ENCODE peak calls at places on chromosomes 3 and 15, in four cellular contexts. X is adrenal gland, L is HepG2, F is transverse colon. A is an unnamed sample. For H3K4me1, the result is how much of the 10 kb centered on the place peaks cover.

GRCh38 chr15:101451192-101451799 is 38.2 kb downstream of the PCSK6 start:
- DNase-seq in L (no peak), X (peak), F (no peak), A (no peak)

GRCh38 chr15:94439158-94439557 is 207.8 kb downstream of the MCTP2 start:
- DNase-seq in X (no peak), F (no peak), L (no peak), A (no peak)

GRCh38 chr15:66007663-66008262 is 138.5 kb downstream of the RAB11A start:
- DNase-seq in L (no peak), F (no peak), X (no peak), A (no peak)

GRCh38 chr3:103136621-103137020 is 701.8 kb downstream of the ZPLD1 start:
- DNase-seq in X (no peak), L (no peak), F (no peak), A (no peak)

GRCh38 chr15:37058316-37058985 is 41.9 kb downstream of the MEIS2 start:
- DNase-seq in X (no peak), L (peak), F (no peak), A (no peak)

GRCh38 chr3:42886294-42886822 is 10.7 kb upstream of the CYP8B1 start:
- DNase-seq in L (no peak), X (no peak), F (no peak), A (no peak)

GRCh38 chr3:59872121-59872520 is 822.3 kb upstream of the CFAP20DC start:
- DNase-seq in X (no peak), L (no peak), F (no peak), A (no peak)

GRCh38 chr3:197606468-197606867 is 50.7 kb upstream of the BDH1 start:
- DNase-seq in L (no peak), F (no peak), X (no peak), A (no peak)

GRCh38 chr15:70508561-70509281 is 254.6 kb downstream of the UACA start:
- DNase-seq in L (peak), F (no peak), X (peak), A (no peak)

GRCh38 chr3:155228636-155229035 is 64.8 kb downstream of the STRIT1 start:
- DNase-seq in L (no peak), X (no peak), F (no peak), A (no peak)

GRCh38 chr3:52831500-52832301 is 1.2 kb upstream of the ITIH4 start:
- DNase-seq in F (peak), L (peak), X (peak), A (no peak)

GRCh38 chr3:172859035-172859434 is 108.5 kb downstream of the ECT2 start:
- DNase-seq in L (no peak), F (no peak), X (no peak), A (no peak)

GRCh38 chr3:57015350-57015729 is 45.1 kb upstream of the SPATA12 start:
- DNase-seq in L (no peak), F (no peak), X (no peak), A (no peak)

GRCh38 chr3:196694202-196694638 is 17.8 kb downstream of the CEP19 start:
- DNase-seq in X (no peak), L (no peak), F (no peak), A (no peak)

GRCh38 chr15:29636140-29636539 is 186.1 kb downstream of the TJP1 start:
- DNase-seq in L (peak), F (peak), X (no peak), A (peak)

GRCh38 chr15:58038426-58039106 is 26.9 kb downstream of the ALDH1A2 start:
- DNase-seq in L (no peak), F (peak), X (no peak), A (no peak)

GRCh38 chr3:188348445-188349244 is 194.7 kb downstream of the LPP start:
- DNase-seq in F (peak), L (peak), X (peak), A (no peak)

GRCh38 chr3:141273700-141274410 is 42.2 kb downstream of the PXYLP1 start:
- DNase-seq in F (no peak), X (no peak), L (no peak), A (no peak)

DNA sequence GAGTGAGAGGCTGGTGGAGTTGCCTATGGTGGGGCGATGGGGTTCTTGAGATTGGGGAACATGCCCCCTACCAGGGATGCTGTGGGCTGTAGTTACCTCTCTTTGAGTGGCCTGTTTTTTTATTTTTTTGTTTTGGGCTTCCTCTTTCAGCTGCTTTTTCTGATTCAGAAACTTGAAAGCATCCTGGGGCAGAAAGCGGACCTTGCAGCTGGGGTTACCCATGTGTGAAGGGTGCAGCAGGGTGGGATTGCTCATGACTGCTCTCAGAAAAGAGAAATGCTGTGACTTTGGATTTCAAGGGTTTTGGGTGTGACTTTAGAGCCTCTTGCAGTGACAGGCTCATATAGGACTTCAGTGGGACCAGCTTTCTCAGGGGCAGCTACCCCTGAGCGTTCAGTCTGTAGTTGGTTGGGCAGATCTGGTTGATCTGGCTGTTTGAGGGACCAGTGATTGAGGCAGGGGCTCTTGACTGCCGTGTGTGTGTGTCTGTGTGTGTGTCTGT is 1.8 kb downstream of the LIMD1 start:
- DNase-seq in F (peak), L (no peak), X (no peak), A (no peak)
- H3K4me3 ChIP-seq in F (peak), L (peak), X (no peak), A (peak)

DNA sequence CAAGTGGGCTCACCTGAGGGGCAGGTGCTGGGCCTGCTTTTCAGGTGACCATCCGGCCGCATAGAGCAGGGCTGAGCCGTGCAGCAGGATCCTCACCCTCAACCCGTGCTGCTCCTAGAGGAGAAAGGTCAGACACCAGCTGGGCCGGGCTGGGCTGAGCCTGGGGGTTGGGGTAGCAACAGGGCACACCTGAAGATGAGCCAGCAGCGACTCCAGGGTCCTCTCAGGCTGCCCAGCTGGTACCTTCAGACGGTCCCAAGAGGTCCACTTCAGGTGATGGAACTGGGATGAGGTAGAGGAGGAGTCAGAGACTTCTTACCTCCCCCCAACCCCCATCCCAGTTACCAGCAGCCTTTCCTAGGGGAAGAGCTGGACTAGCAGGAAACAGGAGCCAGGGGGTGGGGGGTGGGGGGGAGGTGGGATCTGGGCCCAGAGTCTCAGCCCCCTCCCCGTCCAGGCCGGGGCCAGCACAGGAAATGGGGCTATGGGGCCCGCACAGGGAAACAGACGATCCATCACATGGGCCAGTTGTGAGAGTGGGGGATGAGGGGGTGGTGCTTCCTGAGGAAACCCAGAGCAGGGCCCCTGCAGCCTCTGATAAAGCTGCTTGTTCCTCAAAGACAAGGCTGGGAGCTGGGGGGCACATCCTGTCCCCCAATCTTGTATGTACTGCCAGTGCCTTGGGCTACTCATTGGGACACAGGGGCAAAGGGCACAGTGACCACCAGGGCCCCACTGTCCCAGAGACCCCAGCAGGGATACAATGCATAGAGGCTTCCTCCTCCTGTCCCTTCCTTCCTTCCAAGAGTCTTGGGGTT is 3.0 kb downstream of the INKA1 start:
- DNase-seq in L (no peak), X (peak), F (peak), A (peak)
- TF ChIP-seq POLR2A in L (no peak), X (no peak), F (no peak), A (no peak)

DNA sequence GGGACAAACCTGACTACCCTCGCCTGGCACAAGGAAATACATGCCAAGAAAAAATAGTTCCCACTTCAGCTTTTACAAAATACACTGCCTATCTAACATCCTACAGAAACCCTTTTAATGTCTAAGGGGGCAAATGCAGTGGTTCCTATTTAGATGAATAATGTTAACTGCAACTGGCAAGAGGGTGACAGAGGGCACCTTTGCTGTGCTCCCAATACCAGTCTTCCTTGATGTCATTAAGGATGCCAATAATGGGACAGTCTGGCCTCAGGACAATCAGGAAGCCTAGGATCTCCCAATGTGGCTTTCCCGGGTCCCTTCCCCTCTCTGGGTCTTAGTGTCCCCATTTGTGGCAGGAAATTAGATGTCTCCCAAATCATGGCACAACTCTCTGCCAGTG is 13.9 kb downstream of the CSRNP1 start:
- DNase-seq in F (no peak), L (no peak), X (no peak), A (no peak)
- H3K4me1 ChIP-seq in F (under half), L (under half), X (under half), A (under half)

GRCh38 chr3:114447545-114447944 is 153.7 kb downstream of the TIGIT start:
- DNase-seq in L (no peak), F (no peak), X (no peak), A (no peak)

GRCh38 chr3:114446605-114447004 is 152.8 kb downstream of the TIGIT start:
- DNase-seq in X (no peak), F (no peak), L (no peak), A (no peak)

GRCh38 chr3:114449271-114450007 is 155.6 kb downstream of the TIGIT start:
- DNase-seq in X (no peak), F (no peak), L (no peak), A (no peak)

GRCh38 chr3:114450008-114450596 is 156.3 kb downstream of the TIGIT start:
- DNase-seq in L (no peak), F (no peak), X (no peak), A (no peak)

GRCh38 chr3:114447950-114448479 is 154.2 kb downstream of the TIGIT start:
- DNase-seq in F (no peak), X (no peak), L (no peak), A (no peak)
- H3K4me3 ChIP-seq in F (no peak), X (no peak), L (no peak), A (no peak)

GRCh38 chr3:170869645-170870593 is at the start of gene RPL22L1:
- DNase-seq in L (peak), X (peak), F (peak), A (peak)
- TF ChIP-seq POLR2A in L (peak), X (peak), F (peak), A (peak)

GRCh38 chr3:108849075-108849474 is 26.5 kb downstream of the TRAT1 start:
- DNase-seq in F (no peak), X (no peak), L (no peak), A (no peak)

GRCh38 chr3:108845709-108846293 is 23.2 kb downstream of the TRAT1 start:
- DNase-seq in X (no peak), L (no peak), F (no peak), A (no peak)

GRCh38 chr3:108847187-108847586 is 24.6 kb downstream of the TRAT1 start:
- DNase-seq in X (no peak), F (no peak), L (no peak), A (no peak)
- H3K4me1 ChIP-seq in X (under half), F (under half), L (under half), A (under half)

GRCh38 chr15:74959643-74959939 is 3.0 kb upstream of the RPP25 start:
- DNase-seq in F (no peak), L (no peak), X (no peak), A (no peak)
- H3K4me3 ChIP-seq in F (peak), L (no peak), X (no peak), A (no peak)

GRCh38 chr3:58332575-58333179 is at the start of gene PXK:
- DNase-seq in X (peak), F (peak), L (peak), A (peak)

GRCh38 chr3:58335432-58335947 is 2.8 kb downstream of the PXK start:
- DNase-seq in F (no peak), X (no peak), L (no peak), A (peak)

GRCh38 chr3:58333206-58334012 is 717 bp downstream of the PXK start:
- DNase-seq in L (no peak), F (peak), X (no peak), A (peak)

GRCh38 chr3:58331593-58332152 is 1.0 kb upstream of the PXK start:
- DNase-seq in F (no peak), X (no peak), L (no peak), A (no peak)

GRCh38 chr3:58334013-58334321 is 1.3 kb downstream of the PXK start:
- DNase-seq in F (no peak), L (peak), X (no peak), A (peak)
- TF ChIP-seq POLR2A in F (no peak), L (no peak), X (no peak), A (no peak)

GRCh38 chr3:11601446-11602241 is 42.1 kb downstream of the VGLL4 start:
- DNase-seq in L (no peak), F (no peak), X (no peak), A (no peak)

GRCh38 chr3:11602886-11603285 is 40.8 kb downstream of the VGLL4 start:
- DNase-seq in X (no peak), L (no peak), F (no peak), A (no peak)

GRCh38 chr3:11602441-11602840 is 41.3 kb downstream of the VGLL4 start:
- DNase-seq in F (no peak), L (no peak), X (no peak), A (no peak)

GRCh38 chr3:11603628-11604027 is 40.1 kb downstream of the VGLL4 start:
- DNase-seq in F (no peak), L (no peak), X (no peak), A (no peak)

DNA sequence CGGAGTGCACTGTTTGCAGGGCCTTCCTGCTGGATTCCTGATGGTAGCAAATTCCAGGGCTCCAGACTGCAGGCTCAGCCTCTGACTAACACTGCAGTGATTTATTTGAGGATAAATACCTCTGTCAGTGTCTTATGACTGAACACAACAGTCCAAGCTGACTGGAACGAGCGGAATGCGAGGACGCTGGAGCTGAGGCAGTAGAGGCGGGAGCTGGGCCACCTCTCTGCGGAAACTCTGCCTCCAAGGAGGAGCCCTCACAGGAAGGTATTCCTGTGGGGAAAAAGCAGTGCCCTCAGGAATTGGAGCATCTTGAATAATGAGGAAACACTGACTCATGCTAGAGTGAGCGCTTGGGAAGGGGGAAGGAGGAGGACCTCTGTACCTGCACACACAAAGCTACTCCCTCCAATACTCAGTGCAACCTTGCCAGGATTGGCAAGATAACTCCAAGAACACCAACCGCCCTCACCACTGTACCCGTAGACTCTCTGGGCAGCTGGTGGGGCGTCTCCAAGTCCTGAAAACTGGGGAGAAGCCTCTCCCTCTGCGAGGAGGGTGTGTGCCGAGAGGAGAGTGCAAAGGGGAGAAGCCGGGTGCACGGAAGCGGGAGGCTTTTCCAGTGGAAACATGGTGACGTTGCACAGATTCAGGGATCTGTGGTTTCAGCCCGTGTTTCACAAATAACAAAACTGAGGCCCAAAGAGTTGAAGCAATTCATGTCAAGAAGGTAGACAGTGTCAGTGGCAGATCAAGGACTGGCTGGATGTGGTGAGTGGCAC is 43.0 kb downstream of the VGLL4 start:
- DNase-seq in X (peak), F (peak), L (peak), A (peak)
- H3K4me1 ChIP-seq in X (under half), F (under half), L (under half), A (under half)

DNA sequence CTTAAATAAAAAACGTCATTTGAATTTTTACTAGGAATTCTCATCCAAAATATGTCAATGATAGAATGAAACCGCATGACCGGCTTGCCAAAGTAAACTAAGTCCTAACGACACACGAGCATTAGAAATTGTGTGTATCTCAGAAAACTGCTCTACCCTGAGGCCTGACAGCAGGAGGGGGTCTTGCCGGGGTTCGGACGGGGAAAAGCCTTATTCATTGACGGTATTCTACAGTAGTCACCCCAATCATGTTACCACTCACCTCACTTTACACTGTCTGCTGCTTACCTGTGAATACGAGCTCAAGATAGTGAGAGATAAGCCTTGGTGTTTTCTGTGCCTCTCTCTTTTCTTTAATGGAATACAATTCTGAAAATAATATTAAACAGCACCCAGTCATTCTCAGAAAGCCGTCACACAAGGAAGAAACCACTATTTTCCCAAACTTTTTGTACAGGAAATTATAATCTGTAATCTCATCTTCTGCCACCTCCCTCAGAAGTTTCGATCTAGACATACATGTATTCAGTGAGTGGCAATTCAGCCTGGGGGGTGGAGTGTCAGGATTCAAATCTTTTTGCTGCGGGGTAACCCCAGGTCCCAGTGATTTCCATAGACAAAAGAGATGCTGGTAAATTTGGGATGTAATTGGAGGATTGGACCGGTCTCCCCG is 497 bp upstream of the FAM43A start:
- DNase-seq in X (peak), F (no peak), L (no peak), A (no peak)
- H3K4me3 ChIP-seq in X (no peak), F (peak), L (peak), A (peak)